ENCODE peak calls at places on chromosomes 4 and X, in four cellular contexts. B is CD8-positive, alpha-beta memory T cell; A is NCI-H446; S is NCI-H1930. T is an unnamed sample.

GRCh38 chr4:128427832-128428366 is 140.3 kb upstream of the PGRMC2 start:
- DNase-seq in B (no peak), A (peak; percentile 5), S (peak; percentile 1), T (peak; percentile 38)

GRCh38 chr4:139214039-139214534 is 37.1 kb upstream of the ELF2 start:
- DNase-seq in B (no peak), A (no peak), S (no peak), T (peak; percentile 34)

GRCh38 chr4:54229631-54230478 is 762 bp downstream of the PDGFRA start:
- DNase-seq in B (no peak), A (no peak), S (no peak), T (no peak)

GRCh38 chr4:80918004-80918403 is 112.5 kb upstream of the BMP3 start:
- DNase-seq in B (no peak), A (no peak), S (no peak), T (no peak)

GRCh38 chr4:184453402-184454160 is 20.8 kb downstream of the IRF2 start:
- DNase-seq in B (peak; percentile 43), A (no peak), S (no peak), T (peak; percentile 44)

GRCh38 chr4:55435136-55435535 is 39.4 kb downstream of the TMEM165 start:
- DNase-seq in B (no peak), A (no peak), S (no peak), T (no peak)

GRCh38 chr4:77003400-77003799 is 53.8 kb downstream of the SEPTIN11 start:
- DNase-seq in B (no peak), A (no peak), S (no peak), T (no peak)

GRCh38 chr4:57490520-57490919 is 380.3 kb upstream of the IGFBP7 start:
- DNase-seq in B (no peak), A (no peak), S (no peak), T (no peak)

GRCh38 chrX:102934624-102935023 is 2.4 kb upstream of the RAB40AL start:
- DNase-seq in B (no peak), A (no peak), S (peak; percentile 6), T (no peak)

GRCh38 chrX:19554786-19555185 is 39.5 kb upstream of the MAP3K15 start:
- DNase-seq in B (no peak), A (no peak), S (no peak), T (no peak)

T was measured in left colon.